ENCODE peak calls at places on chromosomes 3 and 15, in five cellular contexts. B is CD8-positive, alpha-beta T cell; C is OCI-LY7; T is nephron progenitor cell; Y is body of pancreas. R is an unnamed sample.

GRCh38 chr15:94522125-94522524 is 290.8 kb downstream of the MCTP2 start:
- DNase-seq in B (no peak), C (no peak), T (no peak), Y (no peak), R (no peak)

GRCh38 chr15:74917676-74918075 is 11.0 kb upstream of the FAM219B start:
- DNase-seq in B (no peak), C (no peak), T (no peak), Y (no peak), R (no peak)

GRCh38 chr15:79522656-79523055 is 90.5 kb downstream of the MINAR1 start:
- DNase-seq in B (no peak), C (no peak), T (no peak), Y (no peak), R (no peak)

GRCh38 chr15:69457304-69458280 is 5.0 kb downstream of the RPLP1 start:
- DNase-seq in B (no peak), C (peak; percentile 23), T (no peak), Y (no peak), R (no peak)

GRCh38 chr3:153704115-153704514 is 417.1 kb upstream of the ARHGEF26 start:
- DNase-seq in B (no peak), C (peak; percentile 29), T (no peak), Y (no peak), R (no peak)

GRCh38 chr3:64988188-64988587 is 300.4 kb upstream of the ADAMTS9 start:
- DNase-seq in B (no peak), C (no peak), T (no peak), Y (no peak), R (no peak)

GRCh38 chr3:30750967-30751366 is 143.5 kb downstream of the GADL1 start:
- DNase-seq in B (no peak), C (peak; percentile 3), T (no peak), Y (peak; percentile 15), R (no peak)

GRCh38 chr3:11335056-11335608 is 62.9 kb downstream of the ATG7 start:
- DNase-seq in B (no peak), C (peak; percentile 48), T (peak; percentile 6), Y (no peak), R (peak; percentile 38)

GRCh38 chr15:31758126-31758525 is 272.2 kb upstream of the CHRNA7 start:
- DNase-seq in B (no peak), C (peak; percentile 8), T (no peak), Y (peak; percentile 73), R (peak; percentile 69)

GRCh38 chr15:27358751-27359434 is 387.9 kb downstream of the GABRG3 start:
- DNase-seq in B (no peak), C (no peak), T (peak; percentile 74), Y (peak; percentile 26), R (peak; percentile 59)

GRCh38 chr3:15279671-15280402 is 52.5 kb downstream of the SH3BP5 start:
- DNase-seq in B (no peak), C (no peak), T (no peak), Y (no peak), R (no peak)

GRCh38 chr15:41982133-41982930 is 10.0 kb upstream of the EHD4 start:
- DNase-seq in B (peak; percentile 32), C (no peak), T (no peak), Y (no peak), R (no peak)

GRCh38 chr3:33419948-33420347 is 20.3 kb downstream of the UBP1 start:
- DNase-seq in B (no peak), C (no peak), T (no peak), Y (no peak), R (no peak)

GRCh38 chr3:174377096-174377495 is 482.0 kb upstream of the NAALADL2 start:
- DNase-seq in B (no peak), C (no peak), T (no peak), Y (no peak), R (no peak)

GRCh38 chr3:184296616-184297015 is 2.4 kb upstream of the PSMD2 start:
- DNase-seq in B (no peak), C (no peak), T (no peak), Y (no peak), R (no peak)

GRCh38 chr15:73930790-73931281 is 4.6 kb downstream of the LOXL1 start:
- DNase-seq in B (no peak), C (no peak), T (no peak), Y (no peak), R (no peak)

GRCh38 chr3:49238274-49239127 is 38.5 kb downstream of the C3orf62 start:
- DNase-seq in B (no peak), C (peak; percentile 68), T (no peak), Y (no peak), R (no peak)

GRCh38 chr3:16085884-16086608 is 88.4 kb upstream of the GALNT15 start:
- DNase-seq in B (no peak), C (no peak), T (no peak), Y (no peak), R (no peak)

GRCh38 chr3:71689305-71689704 is 35.9 kb downstream of the EIF4E3 start:
- DNase-seq in B (no peak), C (no peak), T (no peak), Y (no peak), R (no peak)

GRCh38 chr3:101836907-101837598 is 12.3 kb upstream of the NFKBIZ start:
- DNase-seq in B (no peak), C (no peak), T (no peak), Y (no peak), R (no peak)

GRCh38 chr3:89145995-89146394 is 38.6 kb downstream of the EPHA3 start:
- DNase-seq in B (no peak), C (no peak), T (no peak), Y (no peak), R (no peak)

GRCh38 chr15:53310709-53311108 is 448.8 kb downstream of the WDR72 start:
- DNase-seq in B (no peak), C (no peak), T (no peak), Y (no peak), R (no peak)

GRCh38 chr3:156166808-156167207 is 46.4 kb downstream of the KCNAB1 start:
- DNase-seq in B (no peak), C (no peak), T (no peak), Y (no peak), R (no peak)

GRCh38 chr3:125119752-125120369 is 64.1 kb upstream of the HEG1 start:
- DNase-seq in B (peak; percentile 62), C (no peak), T (no peak), Y (no peak), R (no peak)

GRCh38 chr3:136186330-136186729 is 9.8 kb downstream of the MSL2 start:
- DNase-seq in B (peak; percentile 55), C (peak; percentile 54), T (no peak), Y (no peak), R (no peak)

GRCh38 chr3:189148090-189148507 is 23.7 kb upstream of the TPRG1 start:
- DNase-seq in B (peak; percentile 82), C (peak; percentile 55), T (peak; percentile 69), Y (peak; percentile 70), R (peak; percentile 63)

GRCh38 chr3:172984938-172985337 is 156.1 kb downstream of the SPATA16 start:
- DNase-seq in B (no peak), C (no peak), T (no peak), Y (no peak), R (no peak)

GRCh38 chr3:172980849-172981248 is 160.2 kb downstream of the SPATA16 start:
- DNase-seq in B (no peak), C (no peak), T (no peak), Y (no peak), R (no peak)

GRCh38 chr3:172987268-172987667 is 153.8 kb downstream of the SPATA16 start:
- DNase-seq in B (no peak), C (no peak), T (no peak), Y (no peak), R (peak; percentile 39)

GRCh38 chr3:172981407-172981983 is 159.5 kb downstream of the SPATA16 start:
- DNase-seq in B (no peak), C (no peak), T (no peak), Y (no peak), R (no peak)

DNA sequence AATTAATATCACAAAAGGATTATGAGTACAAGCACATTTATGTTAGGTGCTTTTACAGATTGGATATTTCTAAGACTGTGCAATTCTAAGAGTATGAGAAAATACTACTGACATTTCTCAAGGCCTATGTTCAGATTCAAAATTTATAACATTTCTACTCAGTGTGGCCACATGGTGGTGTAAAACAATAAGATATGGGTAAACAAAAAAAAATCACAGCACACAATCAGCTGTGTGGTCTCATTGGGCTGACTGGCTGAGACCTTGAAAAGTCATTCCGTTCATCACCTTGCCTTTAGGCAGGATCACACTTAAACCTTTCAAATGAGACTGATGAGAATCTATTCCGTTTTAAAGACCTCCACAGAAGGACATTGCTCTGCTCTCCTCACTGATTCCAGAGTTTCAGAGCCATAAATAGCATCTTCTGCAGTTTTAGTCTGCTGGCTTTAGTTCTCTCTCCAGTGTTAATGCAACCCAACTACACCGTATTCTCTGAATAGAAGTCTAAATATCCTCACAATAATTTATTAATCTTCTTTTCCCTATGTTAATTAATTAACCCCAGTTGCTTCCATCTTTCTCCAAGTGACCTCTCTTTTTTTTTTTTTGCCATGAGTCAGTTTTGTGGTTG is 158.2 kb downstream of the SPATA16 start:
- DNase-seq in B (no peak), C (no peak), T (no peak), Y (no peak), R (no peak)
- TF ChIP-seq CTCF in B (no peak), C (peak; percentile 43), T (peak; percentile 9), Y (no peak), R (peak; percentile 36)

GRCh38 chr3:47603332-47603731 is 24.7 kb upstream of the CSPG5 start:
- DNase-seq in B (no peak), C (no peak), T (no peak), Y (no peak), R (no peak)
- TF ChIP-seq CTCF in B (no peak), C (no peak), T (no peak), Y (no peak), R (no peak)

DNA sequence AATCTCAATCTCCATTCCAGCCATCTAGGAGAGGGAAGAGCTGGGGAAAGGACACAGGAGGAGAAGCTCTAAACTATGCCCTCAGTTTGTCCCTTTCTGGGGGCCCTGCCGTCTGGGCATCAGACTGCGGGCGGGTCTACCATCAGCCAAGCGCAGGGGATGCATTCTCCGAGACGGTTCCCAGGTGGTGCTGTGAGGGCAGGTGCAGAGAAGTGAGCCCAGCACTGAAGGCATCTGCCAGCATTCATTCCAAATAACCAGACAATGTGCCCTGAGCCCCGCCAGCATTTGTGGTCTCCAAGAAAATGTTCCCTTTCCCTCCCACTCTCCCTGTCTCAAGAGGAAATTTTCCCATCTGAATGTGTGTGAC is 265.7 kb downstream of the XXYLT1 start:
- DNase-seq in B (no peak), C (no peak), T (no peak), Y (no peak), R (no peak)
- TF ChIP-seq CTCF in B (no peak), C (no peak), T (no peak), Y (no peak), R (no peak)

GRCh38 chr15:57079907-57080750 is 161.7 kb downstream of the TCF12 start:
- DNase-seq in B (no peak), C (peak; percentile 18), T (no peak), Y (no peak), R (no peak)

GRCh38 chr15:57085267-57085666 is 166.8 kb downstream of the TCF12 start:
- DNase-seq in B (no peak), C (no peak), T (no peak), Y (no peak), R (no peak)

GRCh38 chr15:57084178-57084577 is 165.7 kb downstream of the TCF12 start:
- DNase-seq in B (no peak), C (no peak), T (no peak), Y (no peak), R (no peak)

GRCh38 chr15:57079446-57079845 is 161.0 kb downstream of the TCF12 start:
- DNase-seq in B (no peak), C (no peak), T (no peak), Y (no peak), R (no peak)
- TF ChIP-seq CTCF in B (no peak), C (peak; percentile 22), T (no peak), Y (no peak), R (no peak)

GRCh38 chr3:23540600-23540999 is 265.2 kb upstream of the UBE2E1 start:
- DNase-seq in B (no peak), C (no peak), T (no peak), Y (no peak), R (no peak)
- TF ChIP-seq CTCF in B (no peak), C (no peak), T (no peak), Y (no peak), R (no peak)

R was measured in endothelial cell.